ENCODE peak calls at places on chromosomes 6 and 20, in nine cellular contexts. One of them, this sample, is unnamed.

GRCh38 chr6:137490506-137490905 is 3.7 kb downstream of the OLIG3 start:
- DNase-seq in NB4: no peak
- DNase-seq in IMR-90: no peak
- DNase-seq in fibroblast of villous mesenchyme: no peak
- DNase-seq in pancreas: no peak
- DNase-seq in tibial artery: no peak
- DNase-seq in cardiac fibroblast: no peak
- DNase-seq in MM.1S: no peak
- DNase-seq in fibroblast of mammary gland: no peak
- DNase-seq in this sample: no peak

GRCh38 chr6:40340957-40341356 is 246.2 kb downstream of the LRFN2 start:
- DNase-seq in NB4: no peak
- DNase-seq in IMR-90: no peak
- DNase-seq in fibroblast of villous mesenchyme: no peak
- DNase-seq in pancreas: no peak
- DNase-seq in tibial artery: no peak
- DNase-seq in cardiac fibroblast: no peak
- DNase-seq in MM.1S: no peak
- DNase-seq in fibroblast of mammary gland: no peak
- DNase-seq in this sample: no peak

GRCh38 chr6:131182991-131183425 is 47.7 kb downstream of the AKAP7 start:
- DNase-seq in NB4: peak
- DNase-seq in IMR-90: peak
- DNase-seq in fibroblast of villous mesenchyme: peak
- DNase-seq in pancreas: no peak
- DNase-seq in tibial artery: no peak
- DNase-seq in cardiac fibroblast: peak
- DNase-seq in MM.1S: no peak
- DNase-seq in fibroblast of mammary gland: peak
- DNase-seq in this sample: peak

GRCh38 chr20:63230800-63231268 is 4.9 kb upstream of the BIRC7 start:
- DNase-seq in NB4: peak
- DNase-seq in IMR-90: peak
- DNase-seq in fibroblast of villous mesenchyme: peak
- DNase-seq in pancreas: peak
- DNase-seq in tibial artery: peak
- DNase-seq in cardiac fibroblast: peak
- DNase-seq in MM.1S: peak
- DNase-seq in fibroblast of mammary gland: peak
- DNase-seq in this sample: peak

GRCh38 chr6:147787407-147787806 is 278.9 kb downstream of the SAMD5 start:
- DNase-seq in NB4: no peak
- DNase-seq in IMR-90: no peak
- DNase-seq in fibroblast of villous mesenchyme: no peak
- DNase-seq in pancreas: no peak
- DNase-seq in tibial artery: no peak
- DNase-seq in cardiac fibroblast: no peak
- DNase-seq in MM.1S: no peak
- DNase-seq in fibroblast of mammary gland: no peak
- DNase-seq in this sample: no peak

GRCh38 chr20:45489083-45489531 is 19.6 kb downstream of the WFDC2 start:
- DNase-seq in NB4: no peak
- DNase-seq in IMR-90: no peak
- DNase-seq in fibroblast of villous mesenchyme: no peak
- DNase-seq in pancreas: no peak
- DNase-seq in tibial artery: no peak
- DNase-seq in cardiac fibroblast: peak
- DNase-seq in MM.1S: no peak
- DNase-seq in fibroblast of mammary gland: peak
- DNase-seq in this sample: no peak

GRCh38 chr20:23915844-23916243 is 36.3 kb upstream of the CST5 start:
- DNase-seq in NB4: no peak
- DNase-seq in IMR-90: no peak
- DNase-seq in fibroblast of villous mesenchyme: no peak
- DNase-seq in pancreas: no peak
- DNase-seq in tibial artery: no peak
- DNase-seq in cardiac fibroblast: no peak
- DNase-seq in MM.1S: no peak
- DNase-seq in fibroblast of mammary gland: no peak
- DNase-seq in this sample: no peak

GRCh38 chr20:5410450-5410849 is 93.7 kb upstream of the PROKR2 start:
- DNase-seq in NB4: no peak
- DNase-seq in IMR-90: no peak
- DNase-seq in fibroblast of villous mesenchyme: no peak
- DNase-seq in pancreas: no peak
- DNase-seq in tibial artery: no peak
- DNase-seq in cardiac fibroblast: no peak
- DNase-seq in MM.1S: no peak
- DNase-seq in fibroblast of mammary gland: no peak
- DNase-seq in this sample: no peak

GRCh38 chr6:25051083-25051482 is 115.3 kb upstream of the RIPOR2 start:
- DNase-seq in NB4: no peak
- DNase-seq in IMR-90: no peak
- DNase-seq in fibroblast of villous mesenchyme: no peak
- DNase-seq in pancreas: no peak
- DNase-seq in tibial artery: no peak
- DNase-seq in cardiac fibroblast: no peak
- DNase-seq in MM.1S: no peak
- DNase-seq in fibroblast of mammary gland: no peak
- DNase-seq in this sample: no peak

GRCh38 chr6:8529250-8529649 is 93.9 kb upstream of the SLC35B3 start:
- DNase-seq in NB4: no peak
- DNase-seq in IMR-90: no peak
- DNase-seq in fibroblast of villous mesenchyme: no peak
- DNase-seq in pancreas: no peak
- DNase-seq in tibial artery: no peak
- DNase-seq in cardiac fibroblast: no peak
- DNase-seq in MM.1S: no peak
- DNase-seq in fibroblast of mammary gland: no peak
- DNase-seq in this sample: no peak

GRCh38 chr6:35063701-35064507 is 77.2 kb downstream of the TCP11 start:
- DNase-seq in NB4: no peak
- DNase-seq in IMR-90: no peak
- DNase-seq in fibroblast of villous mesenchyme: no peak
- DNase-seq in pancreas: no peak
- DNase-seq in tibial artery: no peak
- DNase-seq in cardiac fibroblast: peak
- DNase-seq in MM.1S: no peak
- DNase-seq in fibroblast of mammary gland: no peak
- DNase-seq in this sample: no peak

GRCh38 chr6:110036408-110037302 is 58.5 kb downstream of the GPR6 start:
- DNase-seq in NB4: no peak
- DNase-seq in IMR-90: no peak
- DNase-seq in fibroblast of villous mesenchyme: no peak
- DNase-seq in pancreas: no peak
- DNase-seq in tibial artery: no peak
- DNase-seq in cardiac fibroblast: no peak
- DNase-seq in MM.1S: no peak
- DNase-seq in fibroblast of mammary gland: no peak
- DNase-seq in this sample: no peak

GRCh38 chr6:53593001-53593488 is 48.1 kb upstream of the GCLC start:
- DNase-seq in NB4: peak
- DNase-seq in IMR-90: peak
- DNase-seq in fibroblast of villous mesenchyme: peak
- DNase-seq in pancreas: no peak
- DNase-seq in tibial artery: no peak
- DNase-seq in cardiac fibroblast: peak
- DNase-seq in MM.1S: no peak
- DNase-seq in fibroblast of mammary gland: peak
- DNase-seq in this sample: peak

GRCh38 chr20:63126876-63127699 is 88.8 kb downstream of the YTHDF1 start:
- DNase-seq in NB4: no peak
- DNase-seq in IMR-90: no peak
- DNase-seq in fibroblast of villous mesenchyme: no peak
- DNase-seq in pancreas: no peak
- DNase-seq in tibial artery: no peak
- DNase-seq in cardiac fibroblast: no peak
- DNase-seq in MM.1S: no peak
- DNase-seq in fibroblast of mammary gland: no peak
- DNase-seq in this sample: no peak

GRCh38 chr6:129691043-129691640 is 18.8 kb downstream of the ARHGAP18 start:
- DNase-seq in NB4: no peak
- DNase-seq in IMR-90: no peak
- DNase-seq in fibroblast of villous mesenchyme: no peak
- DNase-seq in pancreas: no peak
- DNase-seq in tibial artery: no peak
- DNase-seq in cardiac fibroblast: no peak
- DNase-seq in MM.1S: no peak
- DNase-seq in fibroblast of mammary gland: no peak
- DNase-seq in this sample: no peak

GRCh38 chr6:32973934-32974333 is 5.5 kb downstream of the BRD2 start:
- DNase-seq in NB4: peak
- DNase-seq in IMR-90: peak
- DNase-seq in fibroblast of villous mesenchyme: peak
- DNase-seq in pancreas: no peak
- DNase-seq in tibial artery: no peak
- DNase-seq in cardiac fibroblast: peak
- DNase-seq in MM.1S: peak
- DNase-seq in fibroblast of mammary gland: peak
- DNase-seq in this sample: peak
- H3K4me3 ChIP-seq in NB4: peak
- H3K4me3 ChIP-seq in IMR-90: peak
- H3K4me3 ChIP-seq in fibroblast of villous mesenchyme: peak
- H3K4me3 ChIP-seq in pancreas: peak
- H3K4me3 ChIP-seq in tibial artery: peak
- H3K4me3 ChIP-seq in cardiac fibroblast: peak
- H3K4me3 ChIP-seq in MM.1S: peak
- H3K4me3 ChIP-seq in fibroblast of mammary gland: peak
- H3K4me3 ChIP-seq in this sample: peak

DNA sequence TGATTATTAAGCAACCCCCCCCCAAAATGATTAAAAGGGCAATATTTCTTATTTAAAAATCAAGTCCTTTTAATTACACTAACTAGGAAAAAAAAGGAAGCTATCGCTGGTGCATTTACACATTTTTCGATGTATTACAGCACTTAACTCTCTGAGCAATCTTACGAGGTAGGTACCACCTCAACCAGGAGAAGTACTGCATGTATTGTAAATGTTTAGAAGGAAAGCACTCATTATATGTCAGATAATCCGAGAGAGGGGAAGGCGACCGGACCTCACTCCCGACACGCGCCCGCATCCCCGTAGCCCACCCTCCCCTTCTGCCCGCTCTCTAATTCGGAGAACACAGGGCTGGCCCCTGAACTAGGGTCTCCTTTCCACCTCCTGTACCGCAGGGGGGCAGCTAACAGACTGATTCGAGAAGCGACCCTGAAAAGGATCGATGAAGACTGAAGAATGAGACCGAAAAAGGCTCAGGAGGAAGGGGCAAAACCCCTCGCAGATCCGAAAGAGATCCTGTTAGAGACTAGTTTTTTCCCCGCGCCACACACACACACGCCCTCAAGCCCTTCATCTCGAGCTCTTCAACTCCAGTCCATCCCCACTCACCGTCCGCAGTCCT is 337 bp downstream of the ESF1 start:
- DNase-seq in NB4: no peak
- DNase-seq in IMR-90: no peak
- DNase-seq in fibroblast of villous mesenchyme: no peak
- DNase-seq in pancreas: no peak
- DNase-seq in tibial artery: no peak
- DNase-seq in cardiac fibroblast: no peak
- DNase-seq in MM.1S: no peak
- DNase-seq in fibroblast of mammary gland: no peak
- DNase-seq in this sample: no peak
- TF ChIP-seq CTCF in NB4: no peak
- TF ChIP-seq CTCF in IMR-90: no peak
- TF ChIP-seq CTCF in fibroblast of villous mesenchyme: no peak
- TF ChIP-seq CTCF in pancreas: no peak
- TF ChIP-seq CTCF in tibial artery: no peak
- TF ChIP-seq CTCF in cardiac fibroblast: no peak
- TF ChIP-seq CTCF in MM.1S: no peak
- TF ChIP-seq CTCF in fibroblast of mammary gland: no peak
- TF ChIP-seq CTCF in this sample: no peak

GRCh38 chr6:36627141-36627540 is 33.0 kb downstream of the SRSF3 start:
- DNase-seq in NB4: no peak
- DNase-seq in IMR-90: no peak
- DNase-seq in fibroblast of villous mesenchyme: no peak
- DNase-seq in pancreas: no peak
- DNase-seq in tibial artery: no peak
- DNase-seq in cardiac fibroblast: no peak
- DNase-seq in MM.1S: no peak
- DNase-seq in fibroblast of mammary gland: no peak
- DNase-seq in this sample: no peak

GRCh38 chr6:36623547-36624459 is 29.6 kb downstream of the SRSF3 start:
- DNase-seq in NB4: peak
- DNase-seq in IMR-90: peak
- DNase-seq in fibroblast of villous mesenchyme: peak
- DNase-seq in pancreas: peak
- DNase-seq in tibial artery: peak
- DNase-seq in cardiac fibroblast: peak
- DNase-seq in MM.1S: peak
- DNase-seq in fibroblast of mammary gland: peak
- DNase-seq in this sample: peak

GRCh38 chr6:36626636-36627035 is 32.5 kb downstream of the SRSF3 start:
- DNase-seq in NB4: no peak
- DNase-seq in IMR-90: no peak
- DNase-seq in fibroblast of villous mesenchyme: no peak
- DNase-seq in pancreas: no peak
- DNase-seq in tibial artery: peak
- DNase-seq in cardiac fibroblast: peak
- DNase-seq in MM.1S: no peak
- DNase-seq in fibroblast of mammary gland: no peak
- DNase-seq in this sample: no peak

GRCh38 chr6:36624461-36625160 is 30.4 kb downstream of the SRSF3 start:
- DNase-seq in NB4: no peak
- DNase-seq in IMR-90: no peak
- DNase-seq in fibroblast of villous mesenchyme: no peak
- DNase-seq in pancreas: no peak
- DNase-seq in tibial artery: no peak
- DNase-seq in cardiac fibroblast: no peak
- DNase-seq in MM.1S: no peak
- DNase-seq in fibroblast of mammary gland: no peak
- DNase-seq in this sample: no peak

GRCh38 chr6:36625161-36625919 is 31.2 kb downstream of the SRSF3 start:
- DNase-seq in NB4: no peak
- DNase-seq in IMR-90: peak
- DNase-seq in fibroblast of villous mesenchyme: peak
- DNase-seq in pancreas: peak
- DNase-seq in tibial artery: peak
- DNase-seq in cardiac fibroblast: peak
- DNase-seq in MM.1S: no peak
- DNase-seq in fibroblast of mammary gland: peak
- DNase-seq in this sample: peak
- H3K4me3 ChIP-seq in NB4: no peak
- H3K4me3 ChIP-seq in IMR-90: peak
- H3K4me3 ChIP-seq in fibroblast of villous mesenchyme: no peak
- H3K4me3 ChIP-seq in pancreas: no peak
- H3K4me3 ChIP-seq in tibial artery: no peak
- H3K4me3 ChIP-seq in cardiac fibroblast: no peak
- H3K4me3 ChIP-seq in MM.1S: no peak
- H3K4me3 ChIP-seq in fibroblast of mammary gland: no peak
- H3K4me3 ChIP-seq in this sample: no peak

DNA sequence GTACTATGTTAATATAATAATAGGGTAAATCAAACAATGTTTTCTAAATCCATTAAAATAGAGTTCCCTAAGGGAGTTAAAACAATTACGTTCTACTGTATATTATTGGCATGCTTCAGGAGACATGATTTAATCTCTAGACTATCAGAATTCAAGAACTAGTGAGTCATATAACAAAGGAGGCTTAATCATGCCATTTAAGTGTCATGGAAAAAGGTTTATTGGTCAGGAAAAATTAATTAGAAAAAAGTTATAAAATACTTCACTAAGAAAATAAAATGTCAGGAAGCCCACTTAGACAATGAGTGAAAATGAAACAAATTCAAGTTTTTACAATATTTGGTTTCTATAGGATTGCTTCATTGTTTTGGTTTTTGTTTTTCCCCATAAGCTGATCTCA is 34.7 kb downstream of the HCRTR2 start:
- DNase-seq in NB4: no peak
- DNase-seq in IMR-90: no peak
- DNase-seq in fibroblast of villous mesenchyme: no peak
- DNase-seq in pancreas: no peak
- DNase-seq in tibial artery: no peak
- DNase-seq in cardiac fibroblast: no peak
- DNase-seq in MM.1S: no peak
- DNase-seq in fibroblast of mammary gland: no peak
- DNase-seq in this sample: no peak
- TF ChIP-seq CTCF in NB4: no peak
- TF ChIP-seq CTCF in IMR-90: no peak
- TF ChIP-seq CTCF in fibroblast of villous mesenchyme: no peak
- TF ChIP-seq CTCF in pancreas: no peak
- TF ChIP-seq CTCF in tibial artery: no peak
- TF ChIP-seq CTCF in cardiac fibroblast: no peak
- TF ChIP-seq CTCF in MM.1S: no peak
- TF ChIP-seq CTCF in fibroblast of mammary gland: no peak
- TF ChIP-seq CTCF in this sample: no peak